ENCODE peak calls at places on chromosomes 5 and 9, in four cellular contexts. One of them, this sample, is unnamed.

GRCh38 chr9:121753802-121754654 is 102.6 kb downstream of the DAB2IP start:
- DNase-seq in GM12878: no peak
- DNase-seq in K562: no peak
- DNase-seq in HepG2: no peak
- DNase-seq in this sample: no peak

GRCh38 chr9:127570533-127571111 is 41.5 kb upstream of the STXBP1 start:
- DNase-seq in HepG2: no peak
- DNase-seq in K562: no peak
- DNase-seq in GM12878: no peak
- DNase-seq in this sample: no peak

GRCh38 chr5:150266807-150267408 is 22.7 kb downstream of the CAMK2A start:
- DNase-seq in K562: no peak
- DNase-seq in GM12878: no peak
- DNase-seq in HepG2: no peak
- DNase-seq in this sample: no peak

GRCh38 chr5:38403407-38403806 is 145.0 kb downstream of the EGFLAM start:
- DNase-seq in HepG2: no peak
- DNase-seq in K562: no peak
- DNase-seq in GM12878: no peak
- DNase-seq in this sample: no peak

GRCh38 chr9:94907246-94907936 is 180.9 kb downstream of the AOPEP start:
- DNase-seq in HepG2: no peak
- DNase-seq in GM12878: no peak
- DNase-seq in K562: no peak
- DNase-seq in this sample: no peak

GRCh38 chr9:116152941-116153764 is 438 bp upstream of the PAPPA start:
- DNase-seq in GM12878: no peak
- DNase-seq in HepG2: no peak
- DNase-seq in K562: no peak
- DNase-seq in this sample: no peak

GRCh38 chr5:95471447-95471846 is 80.3 kb downstream of the FAM81B start:
- DNase-seq in HepG2: no peak
- DNase-seq in K562: no peak
- DNase-seq in GM12878: no peak
- DNase-seq in this sample: no peak

GRCh38 chr9:120390637-120391190 is 189.3 kb downstream of the CDK5RAP2 start:
- DNase-seq in K562: no peak
- DNase-seq in HepG2: peak
- DNase-seq in GM12878: no peak
- DNase-seq in this sample: no peak

GRCh38 chr5:57210633-57211032 is 36.8 kb downstream of the GPBP1 start:
- DNase-seq in GM12878: no peak
- DNase-seq in K562: no peak
- DNase-seq in HepG2: no peak
- DNase-seq in this sample: no peak

GRCh38 chr9:78121488-78121887 is 89.9 kb upstream of the GNAQ start:
- DNase-seq in K562: peak
- DNase-seq in GM12878: no peak
- DNase-seq in HepG2: peak
- DNase-seq in this sample: peak

GRCh38 chr9:136438909-136439549 is 616 bp downstream of the INPP5E start:
- DNase-seq in HepG2: no peak
- DNase-seq in GM12878: no peak
- DNase-seq in K562: peak
- DNase-seq in this sample: peak

GRCh38 chr5:135651156-135651555 is 72.4 kb upstream of the CXCL14 start:
- DNase-seq in K562: no peak
- DNase-seq in HepG2: no peak
- DNase-seq in GM12878: no peak
- DNase-seq in this sample: no peak

DNA sequence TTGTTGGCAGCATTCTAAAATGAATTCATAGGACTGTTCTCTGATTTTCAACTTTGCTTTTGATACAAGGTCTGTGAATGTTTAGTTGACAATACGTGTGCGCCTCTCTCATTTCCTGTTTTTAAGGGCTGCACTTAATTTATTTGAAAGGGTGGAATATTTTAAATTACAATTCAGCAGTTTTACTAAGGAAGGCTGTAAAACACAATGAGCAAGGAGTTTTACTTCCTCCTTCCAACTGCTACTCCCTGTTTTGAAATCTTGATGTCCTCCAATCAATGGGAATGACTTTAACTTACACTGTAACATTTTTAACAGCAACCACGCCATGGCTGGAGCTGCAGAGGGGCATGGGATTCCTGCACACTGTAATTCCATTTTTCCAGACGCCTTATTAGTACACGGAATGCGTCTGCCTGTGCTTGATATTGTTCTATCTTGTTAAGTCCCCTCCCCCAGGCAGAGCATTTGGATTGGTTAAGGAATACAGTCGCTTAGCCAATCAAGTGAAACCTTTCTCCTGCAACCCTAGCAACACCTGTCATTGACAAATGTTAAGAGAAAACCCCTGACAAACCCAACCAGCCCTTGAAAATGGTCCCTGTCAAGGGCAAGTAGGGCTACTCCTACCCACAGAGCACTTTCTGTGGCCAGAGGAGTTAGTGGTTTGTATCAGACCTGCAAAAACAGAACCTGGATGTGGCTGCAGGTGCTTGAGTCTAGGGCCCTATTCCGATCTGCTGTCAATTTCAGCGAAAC is 12.5 kb upstream of the ZSWIM6 start:
- DNase-seq in GM12878: peak
- DNase-seq in HepG2: no peak
- DNase-seq in K562: no peak
- DNase-seq in this sample: peak
- TF ChIP-seq TARDBP in GM12878: peak
- TF ChIP-seq TARDBP in HepG2: no peak
- TF ChIP-seq TARDBP in K562: no peak
- TF ChIP-seq TARDBP in this sample: no peak

GRCh38 chr5:154179846-154180710 is 10.5 kb upstream of the GALNT10 start:
- DNase-seq in K562: peak
- DNase-seq in HepG2: peak
- DNase-seq in GM12878: no peak
- DNase-seq in this sample: peak
- TF ChIP-seq TARDBP in K562: no peak
- TF ChIP-seq TARDBP in HepG2: no peak
- TF ChIP-seq TARDBP in GM12878: no peak
- TF ChIP-seq TARDBP in this sample: no peak

DNA sequence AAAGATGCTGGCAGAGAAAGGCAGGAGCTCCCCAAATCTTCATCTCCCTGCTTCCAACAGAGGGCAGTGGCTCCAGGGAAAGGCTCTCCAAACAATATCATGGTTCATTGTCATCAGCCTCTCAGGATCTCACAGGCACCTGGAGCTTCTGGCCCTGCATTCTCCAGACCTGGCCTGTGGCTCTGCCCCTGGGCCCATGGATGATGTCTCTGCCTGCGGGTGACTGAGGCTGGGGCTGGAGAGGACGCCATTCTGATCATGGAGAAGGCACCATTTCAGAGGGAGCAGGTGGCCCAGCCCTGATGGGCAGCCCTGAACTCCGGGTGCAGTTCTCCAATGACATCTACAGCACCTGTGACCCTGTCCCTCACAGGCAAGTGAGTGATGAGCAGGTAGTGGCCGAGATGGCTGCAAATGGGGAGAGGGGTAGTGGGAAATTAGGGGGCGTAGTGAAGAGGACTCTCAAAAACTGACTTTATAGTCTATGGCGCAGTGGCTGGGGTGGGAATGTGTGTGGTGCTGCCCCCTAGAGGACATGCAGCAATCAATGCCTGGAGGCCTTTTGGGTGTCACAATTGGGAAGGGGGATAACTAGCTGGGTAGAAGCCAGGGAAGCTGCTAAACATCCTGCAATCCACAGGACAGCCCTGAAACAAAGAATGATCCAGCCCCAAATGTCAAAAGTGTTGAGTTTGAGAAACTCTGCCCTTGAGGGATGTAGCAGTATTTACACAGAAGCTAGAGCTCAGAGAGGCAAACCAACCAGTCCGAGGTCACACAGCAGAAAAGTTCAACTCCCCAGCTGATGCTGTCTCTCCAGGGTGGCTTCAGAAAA is 3.2 kb downstream of the SH3PXD2B start:
- DNase-seq in GM12878: no peak
- DNase-seq in HepG2: no peak
- DNase-seq in K562: peak
- DNase-seq in this sample: peak
- TF ChIP-seq TARDBP in GM12878: no peak
- TF ChIP-seq TARDBP in HepG2: no peak
- TF ChIP-seq TARDBP in K562: no peak
- TF ChIP-seq TARDBP in this sample: no peak

DNA sequence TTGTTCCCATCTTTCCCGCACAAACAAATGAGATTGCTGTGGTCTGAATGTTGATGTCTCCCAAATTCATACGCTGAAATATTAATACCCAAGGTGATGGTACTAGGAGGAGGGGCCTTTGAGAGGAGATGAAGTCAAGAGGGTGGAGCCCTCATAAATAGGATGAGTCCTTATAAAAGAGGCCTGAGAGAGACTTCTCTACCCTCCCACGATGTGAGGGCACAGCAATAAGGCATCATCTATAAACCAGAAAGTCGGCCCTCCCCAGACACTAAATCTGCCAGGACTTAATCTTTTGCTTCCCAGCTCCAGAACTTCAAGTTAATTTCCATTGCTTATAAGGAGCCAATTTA is 170.4 kb downstream of the CTNND2 start:
- DNase-seq in HepG2: no peak
- DNase-seq in K562: no peak
- DNase-seq in GM12878: no peak
- DNase-seq in this sample: no peak
- TF ChIP-seq TARDBP in HepG2: no peak
- TF ChIP-seq TARDBP in K562: no peak
- TF ChIP-seq TARDBP in GM12878: no peak
- TF ChIP-seq TARDBP in this sample: no peak

DNA sequence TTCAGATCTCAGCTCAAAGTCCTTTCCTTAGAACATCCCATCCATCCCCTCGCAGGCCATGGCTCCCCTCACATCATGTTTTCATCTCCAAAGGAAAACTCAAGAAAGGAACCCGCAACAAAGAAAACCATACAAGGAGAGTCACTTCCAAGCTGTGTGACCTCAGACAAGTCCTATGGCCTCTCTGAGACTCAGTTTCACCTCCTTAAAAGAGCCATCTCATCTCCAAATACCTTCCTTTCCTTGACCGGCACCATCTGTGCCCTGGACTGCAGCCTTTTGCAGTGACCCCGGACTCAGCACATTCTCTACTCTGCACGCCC is 10.7 kb downstream of the CORO2A start:
- DNase-seq in K562: no peak
- DNase-seq in GM12878: no peak
- DNase-seq in HepG2: no peak
- DNase-seq in this sample: no peak
- TF ChIP-seq TARDBP in K562: no peak
- TF ChIP-seq TARDBP in GM12878: no peak
- TF ChIP-seq TARDBP in HepG2: no peak
- TF ChIP-seq TARDBP in this sample: no peak

GRCh38 chr5:97624861-97625260 is 441.8 kb upstream of the RIOK2 start:
- DNase-seq in K562: no peak
- DNase-seq in GM12878: no peak
- DNase-seq in HepG2: no peak
- DNase-seq in this sample: no peak
- TF ChIP-seq TARDBP in K562: no peak
- TF ChIP-seq TARDBP in GM12878: no peak
- TF ChIP-seq TARDBP in HepG2: no peak
- TF ChIP-seq TARDBP in this sample: no peak

GRCh38 chr5:1108008-1108864 is 3.6 kb downstream of the SLC12A7 start:
- DNase-seq in K562: no peak
- DNase-seq in GM12878: no peak
- DNase-seq in HepG2: no peak
- DNase-seq in this sample: no peak
- TF ChIP-seq TARDBP in K562: no peak
- TF ChIP-seq TARDBP in GM12878: no peak
- TF ChIP-seq TARDBP in HepG2: no peak
- TF ChIP-seq TARDBP in this sample: no peak

GRCh38 chr9:100286257-100286656 is 66.5 kb downstream of the TEX10 start:
- DNase-seq in HepG2: no peak
- DNase-seq in K562: no peak
- DNase-seq in GM12878: no peak
- DNase-seq in this sample: no peak
- TF ChIP-seq TARDBP in HepG2: no peak
- TF ChIP-seq TARDBP in K562: no peak
- TF ChIP-seq TARDBP in GM12878: no peak
- TF ChIP-seq TARDBP in this sample: no peak

GRCh38 chr5:181242031-181242451 is 1.7 kb downstream of the RACK1 start:
- DNase-seq in GM12878: no peak
- DNase-seq in HepG2: no peak
- DNase-seq in K562: no peak
- DNase-seq in this sample: no peak

GRCh38 chr5:181245427-181246275 is 1.9 kb upstream of the RACK1 start:
- DNase-seq in GM12878: no peak
- DNase-seq in HepG2: no peak
- DNase-seq in K562: no peak
- DNase-seq in this sample: no peak

GRCh38 chr5:181241393-181241975 is 2.2 kb downstream of the RACK1 start:
- DNase-seq in GM12878: no peak
- DNase-seq in K562: no peak
- DNase-seq in HepG2: peak
- DNase-seq in this sample: no peak

GRCh38 chr5:181243020-181243520 is 636 bp downstream of the RACK1 start:
- DNase-seq in GM12878: no peak
- DNase-seq in K562: no peak
- DNase-seq in HepG2: no peak
- DNase-seq in this sample: no peak

GRCh38 chr5:181243521-181244307 is at the start of gene RACK1:
- DNase-seq in K562: peak
- DNase-seq in HepG2: peak
- DNase-seq in GM12878: peak
- DNase-seq in this sample: peak
- TF ChIP-seq TARDBP in K562: no peak
- TF ChIP-seq TARDBP in HepG2: peak
- TF ChIP-seq TARDBP in GM12878: peak
- TF ChIP-seq TARDBP in this sample: no peak

GRCh38 chr9:1791191-1791590 is 224.0 kb upstream of the SMARCA2 start:
- DNase-seq in HepG2: no peak
- DNase-seq in GM12878: no peak
- DNase-seq in K562: no peak
- DNase-seq in this sample: no peak
- TF ChIP-seq TARDBP in HepG2: no peak
- TF ChIP-seq TARDBP in GM12878: no peak
- TF ChIP-seq TARDBP in K562: no peak
- TF ChIP-seq TARDBP in this sample: no peak